ENCODE peak calls at places on chromosome 1, in five cellular contexts. F, G, A, E and S are unnamed samples.

GRCh38 chr1:111471012-111471411 is 2.8 kb upstream of the C1orf162 start:
- DNase-seq in A (no peak), F (no peak), E (no peak), G (peak; percentile 77), S (peak; percentile 44)

GRCh38 chr1:1206376-1207253 is at the start of gene TNFRSF18:
- DNase-seq in E (no peak), F (no peak), A (no peak), G (no peak), S (peak; percentile 56)

GRCh38 chr1:178918955-178919354 is 48.1 kb upstream of the ANGPTL1 start:
- DNase-seq in E (no peak), A (no peak), F (no peak), G (no peak), S (no peak)

GRCh38 chr1:232891656-232892317 is 58.6 kb upstream of the NTPCR start:
- DNase-seq in E (no peak), F (no peak), G (no peak), A (peak; percentile 23), S (no peak)

GRCh38 chr1:237386362-237387143 is 344.6 kb downstream of the RYR2 start:
- DNase-seq in E (peak; percentile 35), F (no peak), G (no peak), A (peak; percentile 1), S (no peak)

GRCh38 chr1:1079408-1080121 is 5.5 kb upstream of the RNF223 start:
- DNase-seq in A (peak; percentile 80), G (peak; percentile 81), E (peak; percentile 88), F (peak; percentile 77), S (peak; percentile 59)

GRCh38 chr1:168135982-168136708 is 585 bp downstream of the GPR161 start:
- DNase-seq in A (no peak), F (no peak), E (peak; percentile 18), G (peak; percentile 67), S (peak; percentile 18)

GRCh38 chr1:225480825-225481434 is 53.1 kb upstream of the LBR start:
- DNase-seq in F (no peak), G (peak; percentile 73), E (peak; percentile 58), A (no peak), S (peak; percentile 36)

GRCh38 chr1:53183277-53183990 is 13.2 kb upstream of the CPT2 start:
- DNase-seq in A (no peak), E (no peak), G (peak; percentile 67), F (peak; percentile 87), S (no peak)

GRCh38 chr1:221708076-221708571 is 33.8 kb downstream of the DUSP10 start:
- DNase-seq in A (peak; percentile 76), E (no peak), F (no peak), G (no peak), S (peak; percentile 76)

GRCh38 chr1:221711156-221711577 is 30.7 kb downstream of the DUSP10 start:
- DNase-seq in E (no peak), F (no peak), G (no peak), A (no peak), S (no peak)

GRCh38 chr1:221711642-221712041 is 30.2 kb downstream of the DUSP10 start:
- DNase-seq in A (no peak), F (no peak), E (no peak), G (no peak), S (no peak)

GRCh38 chr1:221708987-221709386 is 32.9 kb downstream of the DUSP10 start:
- DNase-seq in G (peak; percentile 85), F (no peak), A (peak; percentile 86), E (no peak), S (peak; percentile 71)

DNA sequence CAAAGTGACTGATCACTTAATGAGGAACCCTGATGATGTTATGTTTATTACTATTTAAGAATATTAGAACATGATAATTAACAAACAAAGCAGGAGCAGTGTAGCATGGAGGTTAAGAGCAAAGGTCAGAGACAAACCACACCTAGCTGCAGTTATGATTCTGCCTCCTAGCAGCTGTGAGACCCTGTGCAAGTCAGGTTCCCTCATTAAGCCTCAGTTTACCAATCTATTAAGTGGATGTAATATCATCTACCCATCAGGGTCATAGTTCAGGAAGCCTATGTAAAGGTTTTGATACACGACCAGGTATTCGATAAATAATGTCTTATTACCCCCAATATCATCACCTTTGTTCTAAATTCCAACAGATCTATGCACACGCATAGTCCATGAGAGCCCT is 32.0 kb downstream of the DUSP10 start:
- DNase-seq in E (no peak), A (no peak), F (no peak), G (no peak), S (no peak)
- H3K36me3 ChIP-seq in E (no peaks in the 10 kb centered on the region), A (no peaks in the 10 kb centered on the region), F (peaks cover 5% of the 10 kb centered on the region), G (no peaks in the 10 kb centered on the region), S (peaks cover 3% of the 10 kb centered on the region)

DNA sequence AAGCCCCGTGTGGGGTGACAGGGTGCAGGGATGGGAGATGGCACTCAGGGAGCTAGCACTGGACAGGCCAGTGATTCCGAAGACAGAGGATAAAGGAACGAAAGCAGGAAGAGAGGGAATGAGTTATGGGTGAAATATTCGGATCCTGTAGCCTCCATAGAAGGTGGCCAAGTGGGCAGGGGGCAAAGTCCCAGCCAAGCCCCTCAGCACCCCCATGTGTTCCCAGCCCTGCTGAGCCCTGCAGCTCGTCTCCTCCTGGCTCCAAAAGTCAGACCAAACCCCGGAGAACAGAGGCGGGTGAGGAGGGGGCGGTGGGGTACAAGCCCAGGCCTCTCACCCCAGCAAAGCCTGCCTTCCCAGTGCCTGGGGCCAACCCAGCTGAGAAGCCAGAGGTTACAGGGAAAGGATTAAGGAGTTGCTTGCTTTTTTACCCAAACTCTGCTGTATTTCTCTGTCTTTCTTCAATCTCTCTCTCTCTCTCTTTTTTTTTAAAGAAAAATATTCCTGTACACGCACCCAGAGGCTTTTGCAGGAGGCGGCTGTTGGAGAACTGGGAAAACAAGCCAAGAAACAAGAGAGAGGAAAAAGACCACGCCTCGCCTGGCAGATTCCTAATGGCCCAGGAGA is 14.1 kb upstream of the WASF2 start:
- DNase-seq in A (peak; percentile 45), E (no peak), F (no peak), G (no peak), S (no peak)
- H3K4me3 ChIP-seq in A (no peak overlapping the region), E (no peak overlapping the region), F (no peak overlapping the region), G (peak overlapping the region; percentile 4), S (no peak overlapping the region)

GRCh38 chr1:159775716-159776115 is 5.0 kb upstream of the DUSP23 start:
- DNase-seq in E (no peak), G (no peak), F (no peak), A (no peak), S (no peak)
- TF ChIP-seq CTCF in E (no peak), G (no peak), F (no peak), A (no peak), S (no peak)

GRCh38 chr1:206506405-206506802 is 927 bp upstream of the RASSF5 start:
- DNase-seq in E (no peak), G (no peak), F (no peak), A (no peak), S (no peak)

GRCh38 chr1:206508130-206508884 is 976 bp downstream of the RASSF5 start:
- DNase-seq in E (no peak), A (no peak), G (no peak), F (no peak), S (no peak)

GRCh38 chr1:206505702-206506375 is 1.5 kb upstream of the RASSF5 start:
- DNase-seq in A (peak; percentile 64), E (no peak), F (no peak), G (no peak), S (no peak)

GRCh38 chr1:206507395-206508129 is at the start of gene RASSF5:
- DNase-seq in A (peak; percentile 32), G (peak; percentile 90), E (peak; percentile 57), F (no peak), S (peak; percentile 82)

DNA sequence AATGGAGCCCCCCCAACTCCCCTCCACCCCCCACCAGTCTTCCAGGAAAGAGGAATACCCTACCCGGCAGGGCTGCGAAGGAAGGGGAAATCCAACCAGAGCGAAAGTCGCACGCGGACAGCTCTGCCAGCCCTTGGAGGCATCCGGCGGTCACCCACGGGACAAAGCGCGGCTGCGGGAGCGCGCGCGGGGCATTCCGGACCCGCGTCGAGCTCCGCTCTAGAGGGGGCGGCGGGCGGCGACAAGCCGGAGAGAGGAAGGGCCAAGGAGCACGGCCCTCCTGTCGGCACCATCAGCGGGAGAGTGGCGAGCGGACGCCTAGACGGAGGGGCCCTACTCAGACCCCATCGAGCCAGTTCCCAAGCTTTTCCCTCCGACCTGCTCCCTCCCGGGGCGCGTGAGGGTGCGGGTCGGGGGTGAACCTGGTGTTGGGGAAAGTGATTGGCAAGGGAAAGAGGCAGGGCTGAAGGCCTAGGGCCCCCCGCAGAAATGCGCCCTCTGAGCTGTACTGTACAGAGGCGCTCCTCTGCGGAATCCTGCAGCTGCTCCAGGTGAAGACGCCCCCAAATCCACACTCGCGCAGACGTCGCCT is 432 bp upstream of the RASSF5 start:
- DNase-seq in F (no peak), G (no peak), A (no peak), E (no peak), S (peak; percentile 56)
- H3K36me3 ChIP-seq in F (no peaks in the 10 kb centered on the region), G (no peaks in the 10 kb centered on the region), A (no peaks in the 10 kb centered on the region), E (no peaks in the 10 kb centered on the region), S (no peaks in the 10 kb centered on the region)

DNA sequence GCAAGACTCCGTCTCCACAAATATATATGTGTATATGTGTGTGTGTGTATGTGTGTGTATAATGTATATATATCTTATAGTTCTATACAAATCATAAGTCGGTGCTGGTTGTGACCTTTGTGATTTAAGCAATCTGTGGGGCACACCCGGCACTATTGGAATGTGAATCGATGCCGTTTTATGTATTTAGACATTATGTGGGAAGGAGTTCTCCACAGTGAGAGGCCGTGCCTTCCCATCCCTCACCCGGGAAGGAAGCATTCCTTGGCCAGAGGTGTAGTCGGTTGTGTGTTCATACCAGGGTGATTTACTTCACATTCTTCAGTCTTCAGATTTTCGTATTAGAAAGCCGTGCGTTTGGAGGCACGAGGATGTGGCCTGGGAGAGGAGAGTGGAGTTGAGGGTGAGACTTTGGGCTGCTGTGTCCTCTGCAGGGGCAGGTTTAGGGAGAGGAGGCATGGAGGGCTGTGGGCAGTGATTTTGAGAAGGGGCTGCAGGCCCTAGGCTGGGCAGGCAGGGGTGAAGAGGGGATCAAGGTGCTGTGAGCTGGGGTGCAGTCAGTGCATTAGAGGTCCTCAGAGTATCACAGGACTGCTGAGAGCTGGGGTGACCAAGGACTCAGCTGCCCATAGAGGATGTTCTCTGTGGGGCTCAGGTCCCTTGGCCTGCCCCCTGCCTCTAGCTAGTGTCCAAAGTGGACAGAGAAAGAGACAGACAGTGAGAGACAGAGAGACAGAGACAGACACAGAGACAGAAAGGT is 57.7 kb downstream of the TRIM11 start:
- DNase-seq in E (no peak), G (peak; percentile 40), F (no peak), A (no peak), S (no peak)
- H3K4me3 ChIP-seq in E (no peak overlapping the region), G (no peak overlapping the region), F (no peak overlapping the region), A (no peak overlapping the region), S (no peak overlapping the region)

DNA sequence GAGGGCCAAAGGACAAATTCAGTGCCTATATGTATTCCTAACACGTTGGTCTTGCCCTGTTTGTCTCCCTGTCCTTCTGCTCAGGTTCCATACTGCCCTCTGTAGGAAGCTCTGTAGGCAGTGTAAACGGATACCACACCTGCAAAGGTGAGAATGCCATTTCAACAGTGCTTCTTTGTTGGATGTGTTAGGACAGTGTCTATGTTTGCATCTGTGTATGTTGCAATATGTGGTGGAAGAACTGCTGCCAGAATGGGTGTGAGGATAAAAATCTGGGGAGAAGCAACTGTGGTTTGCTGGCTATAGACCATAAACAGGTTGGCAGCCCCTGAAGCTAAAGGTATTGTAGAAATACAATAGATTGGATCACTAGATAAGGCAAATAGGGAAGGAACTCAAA is 113.1 kb upstream of the BMP8A start:
- DNase-seq in E (no peak), A (no peak), F (no peak), G (no peak), S (no peak)
- TF ChIP-seq CTCF in E (peak; percentile 51), A (peak; percentile 23), F (peak; percentile 26), G (no peak), S (peak; percentile 56)

GRCh38 chr1:12353981-12354380 is 124.2 kb downstream of the VPS13D start:
- DNase-seq in G (no peak), E (no peak), A (no peak), F (no peak), S (no peak)
- H3K36me3 ChIP-seq in G (peaks cover 18% of the 10 kb centered on the region), E (peaks cover 21% of the 10 kb centered on the region), A (peaks cover 18% of the 10 kb centered on the region), F (peaks cover 4% of the 10 kb centered on the region), S (peaks cover 2% of the 10 kb centered on the region)

GRCh38 chr1:27234054-27234882 is at the start of gene WDTC1:
- DNase-seq in F (peak; percentile 81), G (peak; percentile 99), E (peak; percentile 99), A (peak; percentile 90), S (peak; percentile 97)
- H3K4me3 ChIP-seq in F (peak within 1 kb of the TSS; percentile 73), G (peak within 1 kb of the TSS; percentile 100), E (peak within 1 kb of the TSS; percentile 88), A (peak within 1 kb of the TSS; percentile 77), S (peak within 1 kb of the TSS; percentile 67)